ENCODE peak calls at places on chromosomes 13 and 19, in five cellular contexts. D is body of pancreas; X is aorta; M is sigmoid colon; Q is CD8-positive, alpha-beta memory T cell. Y is an unnamed sample.

GRCh38 chr19:2477732-2478191 is 1.8 kb downstream of the GADD45B start:
- DNase-seq in D (peak; percentile 32), X (peak; percentile 79), Q (peak; percentile 59), M (peak; percentile 81), Y (peak; percentile 32)

GRCh38 chr13:40549500-40550094 is 116.8 kb downstream of the FOXO1 start:
- DNase-seq in Q (no peak), M (peak; percentile 73), X (no peak), D (no peak), Y (peak; percentile 61)

GRCh38 chr19:40419780-40420179 is 6.0 kb downstream of the SERTAD1 start:
- DNase-seq in M (no peak), D (no peak), X (no peak), Q (no peak), Y (no peak)

GRCh38 chr19:7618771-7619510 is 10.4 kb downstream of the XAB2 start:
- DNase-seq in M (no peak), Q (no peak), X (no peak), D (peak; percentile 95), Y (peak; percentile 30)

GRCh38 chr19:17124025-17124424 is 48.4 kb downstream of the MYO9B start:
- DNase-seq in X (no peak), M (no peak), Q (no peak), D (no peak), Y (no peak)

GRCh38 chr19:12162882-12163806 is at the start of gene ZNF136:
- DNase-seq in Q (peak; percentile 96), D (peak; percentile 92), X (peak; percentile 98), M (peak; percentile 97), Y (peak; percentile 91)

GRCh38 chr19:7874080-7874856 is at the start of gene PRR36:
- DNase-seq in D (peak; percentile 62), Q (no peak), X (no peak), M (no peak), Y (no peak)

GRCh38 chr13:93289842-93290241 is 63.2 kb downstream of the GPC6 start:
- DNase-seq in Q (no peak), M (no peak), D (no peak), X (no peak), Y (no peak)

GRCh38 chr13:33207616-33207964 is 78.0 kb downstream of the STARD13 start:
- DNase-seq in D (no peak), X (no peak), M (no peak), Q (no peak), Y (no peak)

GRCh38 chr13:30872685-30873443 is 33.2 kb upstream of the MEDAG start:
- DNase-seq in Q (no peak), X (peak; percentile 89), D (no peak), M (peak; percentile 85), Y (peak; percentile 59)

GRCh38 chr13:29516880-29517279 is 78.6 kb downstream of the SLC7A1 start:
- DNase-seq in D (no peak), X (no peak), Q (no peak), M (no peak), Y (no peak)

GRCh38 chr19:33064778-33065550 is at the start of gene RHPN2:
- DNase-seq in M (peak; percentile 73), Q (no peak), D (peak; percentile 62), X (peak; percentile 77), Y (no peak)

GRCh38 chr19:40309666-40310065 is 24.5 kb upstream of the AKT2 start:
- DNase-seq in M (no peak), X (no peak), D (no peak), Q (no peak), Y (no peak)

GRCh38 chr13:49627831-49628652 is at the start of gene ARL11:
- DNase-seq in D (no peak), M (peak; percentile 76), X (peak; percentile 80), Q (peak; percentile 53), Y (peak; percentile 39)

GRCh38 chr13:97141564-97142005 is 80.5 kb upstream of the MBNL2 start:
- DNase-seq in M (peak; percentile 73), X (no peak), Q (no peak), D (peak; percentile 39), Y (peak; percentile 38)

GRCh38 chr19:1970003-1970805 is 29.2 kb downstream of the CSNK1G2 start:
- DNase-seq in M (no peak), D (no peak), X (no peak), Q (no peak), Y (no peak)

GRCh38 chr19:4518345-4519171 is at the start of gene PLIN4:
- DNase-seq in X (peak; percentile 86), M (peak; percentile 97), Q (no peak), D (peak; percentile 41), Y (peak; percentile 98)

GRCh38 chr19:15669440-15669839 is 3.4 kb upstream of the CYP4F12 start:
- DNase-seq in M (no peak), Q (no peak), D (no peak), X (no peak), Y (no peak)

GRCh38 chr19:4624733-4625362 is 14.5 kb upstream of the TNFAIP8L1 start:
- DNase-seq in M (no peak), X (no peak), D (no peak), Q (no peak), Y (no peak)

GRCh38 chr13:73593199-73593765 is 534.5 kb downstream of the KLF5 start:
- DNase-seq in M (no peak), D (no peak), X (no peak), Q (no peak), Y (no peak)

GRCh38 chr19:18167975-18168645 is 5.5 kb upstream of the IFI30 start:
- DNase-seq in D (peak; percentile 55), Q (peak; percentile 68), M (no peak), X (no peak), Y (peak; percentile 23)

GRCh38 chr19:48509467-48510194 is 2.0 kb downstream of the LMTK3 start:
- DNase-seq in D (no peak), Q (no peak), X (no peak), M (no peak), Y (no peak)

GRCh38 chr13:79427265-79427664 is 21.2 kb upstream of the RBM26 start:
- DNase-seq in Q (no peak), X (no peak), M (no peak), D (no peak), Y (no peak)

GRCh38 chr13:36345438-36346221 is 564 bp downstream of the SPART start:
- DNase-seq in D (peak; percentile 65), X (peak; percentile 87), Q (peak; percentile 46), M (peak; percentile 92), Y (peak; percentile 50)

GRCh38 chr13:94073006-94073744 is 406.3 kb downstream of the DCT start:
- DNase-seq in M (no peak), Q (no peak), X (no peak), D (no peak), Y (no peak)

GRCh38 chr19:12774588-12775555 is at the start of gene HOOK2:
- DNase-seq in Q (peak; percentile 72), D (peak; percentile 98), M (peak; percentile 86), X (peak; percentile 83), Y (peak; percentile 38)

GRCh38 chr19:48968179-48968661 is 3.1 kb downstream of the FTL start:
- DNase-seq in M (no peak), Q (no peak), X (no peak), D (no peak), Y (peak; percentile 31)

GRCh38 chr13:47545630-47546029 is 455.4 kb downstream of the SUCLA2 start:
- DNase-seq in X (no peak), Q (no peak), M (no peak), D (no peak), Y (no peak)

DNA sequence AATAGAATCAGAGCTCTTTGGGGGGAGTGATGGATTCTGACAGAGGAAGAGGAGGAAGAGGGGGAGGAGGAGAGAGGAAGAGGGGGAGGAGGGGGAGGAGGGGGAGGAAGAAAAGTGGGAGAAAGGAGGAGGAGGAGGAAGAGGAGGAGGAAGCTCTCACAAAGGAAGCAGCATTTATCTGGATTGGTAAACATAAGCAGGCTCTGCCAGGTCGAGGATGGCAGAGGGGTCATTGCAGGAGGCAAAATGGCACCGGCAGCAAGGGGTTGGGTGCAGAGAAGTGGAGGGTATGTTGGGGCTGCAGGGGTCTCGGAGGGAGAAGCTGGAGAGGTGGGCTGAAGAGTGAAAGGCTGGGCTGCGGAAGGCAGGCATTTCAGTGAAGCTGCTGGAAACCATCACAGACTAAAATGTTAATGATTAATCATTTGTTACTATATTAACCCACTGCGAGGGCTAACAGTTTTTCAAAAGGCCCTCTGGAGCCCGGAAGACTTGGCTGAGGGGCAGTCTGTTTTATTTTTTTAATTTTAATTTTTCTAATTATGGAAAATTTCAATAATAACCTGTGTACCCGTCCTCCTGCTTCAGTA is 24.7 kb downstream of the TPT1 start:
- DNase-seq in M (no peak), D (no peak), X (no peak), Q (no peak), Y (no peak)
- H3K4me3 ChIP-seq in M (no peak overlapping the region), D (no peak overlapping the region), X (no peak overlapping the region), Q (no peak overlapping the region), Y (no peak overlapping the region)

GRCh38 chr19:6509118-6509971 is 7.2 kb upstream of the TUBB4A start:
- DNase-seq in X (no peak), M (peak; percentile 70), Q (no peak), D (peak; percentile 84), Y (peak; percentile 56)
- H3K27ac ChIP-seq in X (no peak overlapping the region), M (no peak overlapping the region), Q (no peak overlapping the region), D (peak overlapping the region; percentile 87), Y (peak overlapping the region; percentile 79)

DNA sequence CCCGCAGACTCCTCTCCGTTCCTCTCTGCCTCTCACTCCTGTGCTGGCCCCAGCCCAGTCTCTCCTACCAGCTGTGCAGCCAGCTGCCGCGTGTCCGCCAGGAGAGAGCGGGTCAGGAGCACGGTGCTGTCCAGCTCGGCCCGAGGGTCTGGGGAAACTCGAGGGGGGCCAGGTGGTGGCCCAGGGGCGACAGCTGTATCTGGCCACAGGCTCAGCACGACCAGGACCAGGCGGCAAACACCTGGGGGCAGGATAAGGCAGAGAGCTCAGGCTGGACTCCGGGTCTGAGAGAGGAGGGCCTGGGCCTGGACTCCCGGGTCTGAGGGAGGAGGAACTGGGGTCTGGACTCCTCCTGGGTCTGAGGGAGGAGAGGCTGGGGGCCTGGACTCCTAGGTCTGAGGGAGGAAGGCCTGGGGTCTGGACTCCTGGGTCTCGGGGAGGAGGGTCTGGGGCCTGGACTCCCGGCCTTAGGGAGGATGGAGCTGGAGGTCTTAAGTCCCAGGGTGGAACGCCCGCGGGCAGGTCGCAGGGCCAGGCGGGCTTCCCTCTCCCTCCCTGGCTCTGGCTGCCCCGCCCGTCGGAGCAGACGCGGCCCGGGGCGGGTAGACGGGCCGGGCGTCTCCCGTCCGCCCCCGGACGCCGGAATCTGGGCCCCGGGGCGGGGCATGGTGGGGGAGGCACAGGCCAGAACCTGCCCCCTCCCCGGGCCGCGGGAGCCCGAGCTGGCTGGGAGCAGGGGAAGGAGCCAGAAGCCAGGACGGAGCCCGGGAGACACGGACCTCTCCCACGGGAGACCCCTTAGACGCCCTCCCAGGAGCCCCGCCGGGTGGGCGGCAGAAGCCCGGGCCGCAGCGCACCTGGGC is 1.3 kb downstream of the IL11 start:
- DNase-seq in X (no peak), Q (no peak), D (no peak), M (no peak), Y (no peak)
- H3K4me3 ChIP-seq in X (no peak overlapping the region), Q (no peak overlapping the region), D (no peak overlapping the region), M (no peak overlapping the region), Y (no peak overlapping the region)

DNA sequence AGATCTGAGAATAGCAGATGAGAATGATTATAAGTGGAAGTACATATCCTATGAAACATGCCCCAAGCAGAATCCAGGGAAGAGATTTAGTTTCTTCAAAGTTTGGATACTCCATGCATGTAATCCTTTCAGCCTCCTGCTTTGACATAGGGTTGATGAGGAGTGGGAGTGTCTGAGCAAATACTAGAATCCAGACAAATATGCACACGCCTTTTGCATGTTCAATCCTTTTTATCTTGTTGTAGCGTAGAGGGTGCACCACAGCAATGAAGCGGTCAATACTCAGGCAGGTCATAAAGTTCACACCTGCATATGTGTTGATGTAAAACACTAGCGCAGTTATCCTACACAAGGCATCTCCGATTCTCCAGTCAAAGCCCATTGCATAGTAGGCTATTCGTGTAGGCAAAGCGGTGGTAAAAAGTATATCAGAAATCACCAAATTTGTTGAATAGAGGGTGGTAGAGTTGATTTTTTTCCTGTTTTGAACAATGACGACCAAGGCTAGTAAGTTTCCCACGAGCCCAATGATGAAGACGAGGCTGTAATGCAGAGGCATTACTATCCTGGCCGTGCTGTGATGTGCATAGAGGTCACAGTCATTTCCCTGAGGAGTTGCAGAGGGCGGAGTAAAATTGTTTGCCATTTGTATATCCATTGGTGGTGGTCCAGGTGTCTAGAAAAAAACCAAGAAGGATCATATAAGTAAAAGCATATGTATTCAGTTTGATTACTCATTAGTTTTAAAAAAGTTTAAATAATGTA is 11.5 kb downstream of the GPR183 start:
- DNase-seq in X (no peak), M (no peak), Q (no peak), D (no peak), Y (no peak)
- H3K27ac ChIP-seq in X (no peak overlapping the region), M (peak overlapping the region; percentile 23), Q (no peak overlapping the region), D (no peak overlapping the region), Y (no peak overlapping the region)

Y was measured in gastrocnemius medialis.